ENCODE peak calls at places on chromosomes 1 and 21, in seven cellular contexts. L, G, V, Z, C, N and M are unnamed samples.

GRCh38 chr1:156480411-156481192 is 20.0 kb downstream of the MEF2D start:
- DNase-seq in Z (peak; percentile 71), G (no peak), N (no peak), L (no peak), C (peak; percentile 57), V (peak; percentile 69), M (peak; percentile 79)

GRCh38 chr1:91283421-91283726 is 121.3 kb downstream of the HFM1 start:
- DNase-seq in C (no peak), Z (no peak), V (no peak), N (no peak), L (no peak), G (no peak), M (no peak)

GRCh38 chr1:18632218-18632588 is 1.6 kb downstream of the PAX7 start:
- DNase-seq in C (no peak), G (no peak), Z (no peak), N (no peak), V (no peak), L (no peak), M (no peak)

GRCh38 chr1:46451948-46452930 is 37.4 kb upstream of the DMBX1 start:
- DNase-seq in V (no peak), N (no peak), L (no peak), Z (no peak), C (no peak), G (no peak), M (no peak)

GRCh38 chr1:172449585-172450523 is 6.0 kb upstream of the PIGC start:
- DNase-seq in Z (no peak), N (peak; percentile 83), C (peak; percentile 81), G (peak; percentile 48), L (peak; percentile 21), V (peak; percentile 54), M (peak; percentile 56)

GRCh38 chr1:228401782-228402637 is 4.6 kb downstream of the TRIM11 start:
- DNase-seq in V (no peak), L (no peak), C (no peak), N (no peak), G (no peak), Z (no peak), M (no peak)

GRCh38 chr21:44293551-44294231 is 6.2 kb upstream of the PFKL start:
- DNase-seq in C (no peak), G (no peak), L (no peak), V (peak; percentile 11), Z (no peak), N (no peak), M (no peak)

GRCh38 chr1:230201445-230201844 is 134.4 kb downstream of the GALNT2 start:
- DNase-seq in L (no peak), Z (no peak), G (no peak), C (no peak), V (no peak), N (no peak), M (no peak)

GRCh38 chr21:28311776-28312175 is 680.9 kb downstream of the LTN1 start:
- DNase-seq in C (peak; percentile 48), V (no peak), G (no peak), Z (no peak), L (no peak), N (no peak), M (no peak)

GRCh38 chr1:162444903-162445302 is 33.0 kb upstream of the SH2D1B start:
- DNase-seq in C (no peak), N (no peak), L (no peak), Z (no peak), V (no peak), G (no peak), M (no peak)

GRCh38 chr1:21524686-21525339 is 15.6 kb downstream of the ALPL start:
- DNase-seq in L (peak; percentile 68), Z (no peak), G (no peak), V (no peak), N (no peak), C (no peak), M (peak; percentile 67)

GRCh38 chr1:85091647-85092295 is 43.5 kb upstream of the MCOLN3 start:
- DNase-seq in L (no peak), C (peak; percentile 6), G (no peak), V (no peak), N (no peak), Z (no peak), M (no peak)

GRCh38 chr21:30329203-30329868 is 8.2 kb downstream of the KRTAP27-1 start:
- DNase-seq in G (no peak), N (no peak), V (no peak), L (no peak), Z (no peak), C (no peak), M (no peak)